ENCODE peak calls at places on chromosome 9, in five cellular contexts. One of them, this sample, is unnamed. For H3K36me3 and H3K27me3, the result is how much of the 10 kb centered on the place peaks cover.

GRCh38 chr9:38388283-38389223 is 3.9 kb upstream of the ALDH1B1 start:
- DNase-seq in PC-3: no peak
- DNase-seq in naive thymus-derived CD4-positive, alpha-beta T cell: no peak
- DNase-seq in endodermal cell: no peak
- DNase-seq in neuronal stem cell: no peak
- DNase-seq in this sample: no peak

GRCh38 chr9:119227422-119227821 is 141.8 kb downstream of the BRINP1 start:
- DNase-seq in PC-3: no peak
- DNase-seq in naive thymus-derived CD4-positive, alpha-beta T cell: no peak
- DNase-seq in endodermal cell: no peak
- DNase-seq in neuronal stem cell: no peak
- DNase-seq in this sample: no peak

GRCh38 chr9:93473411-93473810 is 20.0 kb upstream of the FAM120AOS start:
- DNase-seq in PC-3: peak
- DNase-seq in naive thymus-derived CD4-positive, alpha-beta T cell: no peak
- DNase-seq in endodermal cell: no peak
- DNase-seq in neuronal stem cell: no peak
- DNase-seq in this sample: no peak

GRCh38 chr9:93133641-93134017 is 422 bp downstream of the NINJ1 start:
- DNase-seq in PC-3: peak
- DNase-seq in naive thymus-derived CD4-positive, alpha-beta T cell: no peak
- DNase-seq in endodermal cell: peak
- DNase-seq in neuronal stem cell: peak
- DNase-seq in this sample: peak

GRCh38 chr9:17519761-17520160 is 59.1 kb upstream of the SH3GL2 start:
- DNase-seq in PC-3: peak
- DNase-seq in naive thymus-derived CD4-positive, alpha-beta T cell: no peak
- DNase-seq in endodermal cell: no peak
- DNase-seq in neuronal stem cell: no peak
- DNase-seq in this sample: no peak

GRCh38 chr9:110555971-110556370 is 23.6 kb downstream of the SVEP1 start:
- DNase-seq in PC-3: no peak
- DNase-seq in naive thymus-derived CD4-positive, alpha-beta T cell: no peak
- DNase-seq in endodermal cell: no peak
- DNase-seq in neuronal stem cell: no peak
- DNase-seq in this sample: no peak

GRCh38 chr9:37923121-37923795 is 19.3 kb upstream of the SLC25A51 start:
- DNase-seq in PC-3: no peak
- DNase-seq in naive thymus-derived CD4-positive, alpha-beta T cell: no peak
- DNase-seq in endodermal cell: peak
- DNase-seq in neuronal stem cell: no peak
- DNase-seq in this sample: peak

GRCh38 chr9:99012957-99013512 is 69.3 kb downstream of the COL15A1 start:
- DNase-seq in PC-3: no peak
- DNase-seq in naive thymus-derived CD4-positive, alpha-beta T cell: no peak
- DNase-seq in endodermal cell: peak
- DNase-seq in neuronal stem cell: no peak
- DNase-seq in this sample: no peak

GRCh38 chr9:111897831-111898144 is 1.2 kb downstream of the UGCG start:
- DNase-seq in PC-3: peak
- DNase-seq in naive thymus-derived CD4-positive, alpha-beta T cell: no peak
- DNase-seq in endodermal cell: no peak
- DNase-seq in neuronal stem cell: no peak
- DNase-seq in this sample: no peak

GRCh38 chr9:110179734-110180133 is 28.2 kb downstream of the C9orf152 start:
- DNase-seq in PC-3: peak
- DNase-seq in naive thymus-derived CD4-positive, alpha-beta T cell: no peak
- DNase-seq in endodermal cell: no peak
- DNase-seq in neuronal stem cell: no peak
- DNase-seq in this sample: no peak

GRCh38 chr9:114487607-114488300 is 17.5 kb downstream of the WHRN start:
- DNase-seq in PC-3: peak
- DNase-seq in naive thymus-derived CD4-positive, alpha-beta T cell: peak
- DNase-seq in endodermal cell: peak
- DNase-seq in neuronal stem cell: peak
- DNase-seq in this sample: peak

GRCh38 chr9:128913048-128913900 is 7.5 kb upstream of the PHYHD1 start:
- DNase-seq in PC-3: no peak
- DNase-seq in naive thymus-derived CD4-positive, alpha-beta T cell: no peak
- DNase-seq in endodermal cell: peak
- DNase-seq in neuronal stem cell: no peak
- DNase-seq in this sample: peak

GRCh38 chr9:114894206-114894605 is 36.2 kb downstream of the TNFSF8 start:
- DNase-seq in PC-3: peak
- DNase-seq in naive thymus-derived CD4-positive, alpha-beta T cell: no peak
- DNase-seq in endodermal cell: no peak
- DNase-seq in neuronal stem cell: no peak
- DNase-seq in this sample: no peak

GRCh38 chr9:128421474-128422010 is 885 bp downstream of the CERCAM start:
- DNase-seq in PC-3: no peak
- DNase-seq in naive thymus-derived CD4-positive, alpha-beta T cell: no peak
- DNase-seq in endodermal cell: no peak
- DNase-seq in neuronal stem cell: no peak
- DNase-seq in this sample: peak

GRCh38 chr9:88645869-88646204 is 110.9 kb downstream of the NXNL2 start:
- DNase-seq in PC-3: no peak
- DNase-seq in naive thymus-derived CD4-positive, alpha-beta T cell: no peak
- DNase-seq in endodermal cell: no peak
- DNase-seq in neuronal stem cell: no peak
- DNase-seq in this sample: no peak

GRCh38 chr9:93024646-93024910 is 33.9 kb upstream of the SUSD3 start:
- DNase-seq in PC-3: no peak
- DNase-seq in naive thymus-derived CD4-positive, alpha-beta T cell: no peak
- DNase-seq in endodermal cell: no peak
- DNase-seq in neuronal stem cell: no peak
- DNase-seq in this sample: no peak

GRCh38 chr9:22693151-22693550 is 246.5 kb downstream of the DMRTA1 start:
- DNase-seq in PC-3: peak
- DNase-seq in naive thymus-derived CD4-positive, alpha-beta T cell: no peak
- DNase-seq in endodermal cell: no peak
- DNase-seq in neuronal stem cell: no peak
- DNase-seq in this sample: no peak

GRCh38 chr9:115117999-115118470 is at the start of gene TNC:
- DNase-seq in PC-3: peak
- DNase-seq in naive thymus-derived CD4-positive, alpha-beta T cell: no peak
- DNase-seq in endodermal cell: peak
- DNase-seq in neuronal stem cell: peak
- DNase-seq in this sample: peak

GRCh38 chr9:95816716-95817115 is 58.8 kb upstream of the ERCC6L2 start:
- DNase-seq in PC-3: peak
- DNase-seq in naive thymus-derived CD4-positive, alpha-beta T cell: no peak
- DNase-seq in endodermal cell: no peak
- DNase-seq in neuronal stem cell: no peak
- DNase-seq in this sample: no peak

GRCh38 chr9:2424564-2425153 is 196.9 kb upstream of the VLDLR start:
- DNase-seq in PC-3: no peak
- DNase-seq in naive thymus-derived CD4-positive, alpha-beta T cell: no peak
- DNase-seq in endodermal cell: no peak
- DNase-seq in neuronal stem cell: no peak
- DNase-seq in this sample: no peak

GRCh38 chr9:7500521-7500920 is 299.1 kb downstream of the DMAC1 start:
- DNase-seq in PC-3: no peak
- DNase-seq in naive thymus-derived CD4-positive, alpha-beta T cell: no peak
- DNase-seq in endodermal cell: no peak
- DNase-seq in neuronal stem cell: no peak
- DNase-seq in this sample: no peak

GRCh38 chr9:86330186-86330585 is 24.0 kb downstream of the TUT7 start:
- DNase-seq in PC-3: no peak
- DNase-seq in naive thymus-derived CD4-positive, alpha-beta T cell: no peak
- DNase-seq in endodermal cell: no peak
- DNase-seq in neuronal stem cell: no peak
- DNase-seq in this sample: no peak

GRCh38 chr9:86329649-86330048 is 24.6 kb downstream of the TUT7 start:
- DNase-seq in PC-3: no peak
- DNase-seq in naive thymus-derived CD4-positive, alpha-beta T cell: no peak
- DNase-seq in endodermal cell: no peak
- DNase-seq in neuronal stem cell: no peak
- DNase-seq in this sample: no peak

GRCh38 chr9:86326536-86326935 is 27.7 kb downstream of the TUT7 start:
- DNase-seq in PC-3: no peak
- DNase-seq in naive thymus-derived CD4-positive, alpha-beta T cell: no peak
- DNase-seq in endodermal cell: no peak
- DNase-seq in neuronal stem cell: no peak
- DNase-seq in this sample: no peak

GRCh38 chr9:86324901-86325300 is 29.3 kb downstream of the TUT7 start:
- DNase-seq in PC-3: no peak
- DNase-seq in naive thymus-derived CD4-positive, alpha-beta T cell: no peak
- DNase-seq in endodermal cell: no peak
- DNase-seq in neuronal stem cell: no peak
- DNase-seq in this sample: no peak

GRCh38 chr9:86328153-86328552 is 26.1 kb downstream of the TUT7 start:
- DNase-seq in PC-3: no peak
- DNase-seq in naive thymus-derived CD4-positive, alpha-beta T cell: no peak
- DNase-seq in endodermal cell: peak
- DNase-seq in neuronal stem cell: peak
- DNase-seq in this sample: no peak
- H3K36me3 ChIP-seq in PC-3: under half
- H3K36me3 ChIP-seq in naive thymus-derived CD4-positive, alpha-beta T cell: half or more
- H3K36me3 ChIP-seq in endodermal cell: half or more
- H3K36me3 ChIP-seq in neuronal stem cell: under half
- H3K36me3 ChIP-seq in this sample: under half

DNA sequence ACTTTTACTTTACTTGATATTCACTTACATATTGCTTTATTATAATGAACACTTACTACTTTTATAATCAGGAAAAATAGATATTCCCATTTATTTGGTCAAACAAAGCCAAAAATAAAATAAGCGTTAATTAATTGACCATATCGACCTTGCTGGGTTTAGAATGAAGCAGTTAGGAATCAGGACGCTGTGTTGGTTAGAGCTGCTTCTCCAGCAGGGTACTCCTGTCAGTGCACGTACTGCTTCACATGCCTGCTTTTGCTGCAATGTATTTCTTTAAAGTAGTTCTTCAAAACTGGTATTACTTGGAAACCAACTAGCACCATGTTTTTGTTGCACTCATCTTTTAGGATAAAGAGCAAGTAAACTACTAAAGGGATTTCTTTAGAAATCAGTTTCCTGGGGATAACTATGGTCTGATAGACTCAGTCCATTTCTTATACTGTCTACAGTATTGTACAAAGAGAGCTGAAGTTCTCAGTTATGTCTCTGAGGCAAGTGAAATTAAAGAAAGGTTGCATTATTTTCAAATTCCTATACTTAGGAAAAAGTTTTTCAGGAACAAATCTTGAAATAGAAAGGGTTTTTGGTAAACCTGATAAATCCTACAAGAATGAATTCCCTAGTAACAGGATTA is 6.8 kb upstream of the TRMO start:
- DNase-seq in PC-3: no peak
- DNase-seq in naive thymus-derived CD4-positive, alpha-beta T cell: no peak
- DNase-seq in endodermal cell: no peak
- DNase-seq in neuronal stem cell: no peak
- DNase-seq in this sample: no peak
- H3K27me3 ChIP-seq in PC-3: under half
- H3K27me3 ChIP-seq in naive thymus-derived CD4-positive, alpha-beta T cell: under half
- H3K27me3 ChIP-seq in endodermal cell: half or more
- H3K27me3 ChIP-seq in neuronal stem cell: under half
- H3K27me3 ChIP-seq in this sample: under half

GRCh38 chr9:134570151-134570621 is 71.4 kb upstream of the COL5A1 start:
- DNase-seq in PC-3: no peak
- DNase-seq in naive thymus-derived CD4-positive, alpha-beta T cell: peak
- DNase-seq in endodermal cell: peak
- DNase-seq in neuronal stem cell: no peak
- DNase-seq in this sample: no peak
- H3K4me3 ChIP-seq in PC-3: no peak
- H3K4me3 ChIP-seq in naive thymus-derived CD4-positive, alpha-beta T cell: no peak
- H3K4me3 ChIP-seq in endodermal cell: no peak
- H3K4me3 ChIP-seq in neuronal stem cell: no peak
- H3K4me3 ChIP-seq in this sample: no peak

DNA sequence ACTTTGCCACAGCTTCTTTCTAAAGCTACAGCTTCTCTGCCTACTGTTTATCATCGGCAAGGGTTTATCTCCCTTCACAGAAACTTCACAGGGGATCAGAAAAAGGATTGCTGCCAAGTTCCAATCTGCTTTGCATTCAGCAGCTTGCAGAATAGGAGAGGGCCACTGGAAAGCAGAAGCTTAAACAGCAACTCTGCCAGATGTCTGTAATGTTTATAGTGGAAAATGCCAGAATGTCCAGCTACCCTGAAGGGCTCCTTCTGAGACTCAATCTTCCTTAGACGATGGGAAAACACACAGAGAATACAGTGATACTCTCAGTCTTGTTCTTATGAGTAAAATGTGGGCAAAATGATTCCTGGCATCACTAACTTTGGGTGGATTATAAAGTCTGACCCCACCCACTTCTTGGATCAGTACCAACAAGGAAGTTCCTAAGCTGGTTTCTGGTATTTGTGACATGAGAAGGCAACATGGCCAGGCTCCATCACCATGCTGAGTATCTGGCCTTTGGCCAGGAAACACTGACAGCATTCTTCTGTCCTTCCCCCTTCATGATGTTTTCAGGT is 19.0 kb downstream of the STOM start:
- DNase-seq in PC-3: peak
- DNase-seq in naive thymus-derived CD4-positive, alpha-beta T cell: no peak
- DNase-seq in endodermal cell: no peak
- DNase-seq in neuronal stem cell: no peak
- DNase-seq in this sample: no peak
- H3K36me3 ChIP-seq in PC-3: under half
- H3K36me3 ChIP-seq in naive thymus-derived CD4-positive, alpha-beta T cell: under half
- H3K36me3 ChIP-seq in endodermal cell: under half
- H3K36me3 ChIP-seq in neuronal stem cell: under half
- H3K36me3 ChIP-seq in this sample: under half

GRCh38 chr9:94720846-94721549 is 5.5 kb upstream of the AOPEP start:
- DNase-seq in PC-3: peak
- DNase-seq in naive thymus-derived CD4-positive, alpha-beta T cell: no peak
- DNase-seq in endodermal cell: no peak
- DNase-seq in neuronal stem cell: no peak
- DNase-seq in this sample: no peak

GRCh38 chr9:94718936-94719335 is 7.6 kb upstream of the AOPEP start:
- DNase-seq in PC-3: no peak
- DNase-seq in naive thymus-derived CD4-positive, alpha-beta T cell: no peak
- DNase-seq in endodermal cell: no peak
- DNase-seq in neuronal stem cell: no peak
- DNase-seq in this sample: no peak

GRCh38 chr9:94719878-94720277 is 6.6 kb upstream of the AOPEP start:
- DNase-seq in PC-3: peak
- DNase-seq in naive thymus-derived CD4-positive, alpha-beta T cell: no peak
- DNase-seq in endodermal cell: no peak
- DNase-seq in neuronal stem cell: no peak
- DNase-seq in this sample: no peak

GRCh38 chr9:94725293-94725692 is 1.2 kb upstream of the AOPEP start:
- DNase-seq in PC-3: no peak
- DNase-seq in naive thymus-derived CD4-positive, alpha-beta T cell: no peak
- DNase-seq in endodermal cell: no peak
- DNase-seq in neuronal stem cell: no peak
- DNase-seq in this sample: no peak

DNA sequence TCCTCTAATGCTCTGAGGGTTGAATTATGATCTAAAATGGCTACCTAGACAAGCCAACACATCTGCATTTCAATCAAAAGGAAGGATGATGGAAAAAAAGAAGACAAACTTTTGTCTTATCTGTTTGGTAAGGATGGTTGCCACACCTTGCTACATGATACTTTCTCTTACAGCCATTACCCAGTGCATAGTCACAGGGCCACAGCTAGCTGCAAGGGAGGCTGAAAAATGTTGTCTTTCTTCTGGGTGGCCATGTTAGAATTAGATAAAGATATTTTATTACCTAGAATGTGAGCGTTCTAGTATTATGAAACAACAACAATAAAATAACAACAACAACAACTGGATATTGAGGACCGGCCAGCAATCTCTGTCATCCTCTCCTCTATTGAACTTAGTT is 4.7 kb upstream of the AOPEP start:
- DNase-seq in PC-3: no peak
- DNase-seq in naive thymus-derived CD4-positive, alpha-beta T cell: no peak
- DNase-seq in endodermal cell: no peak
- DNase-seq in neuronal stem cell: no peak
- DNase-seq in this sample: no peak
- H3K27me3 ChIP-seq in PC-3: under half
- H3K27me3 ChIP-seq in naive thymus-derived CD4-positive, alpha-beta T cell: under half
- H3K27me3 ChIP-seq in endodermal cell: under half
- H3K27me3 ChIP-seq in neuronal stem cell: under half
- H3K27me3 ChIP-seq in this sample: under half

This sample was measured in H7.